ENCODE peak calls at places on chromosome 21, in six cellular contexts. O is A549, H is K562, D is HepG2, X is SK-N-SH, Z is GM12878. M is an unnamed sample.

GRCh38 chr21:38669186-38669585 is 136.5 kb upstream of the ETS2 start:
- DNase-seq in D (peak), Z (no peak), X (peak), O (peak), H (peak), M (no peak)

GRCh38 chr21:25133939-25134338 is 473.3 kb downstream of the MRPL39 start:
- DNase-seq in O (no peak), Z (no peak), H (no peak), X (no peak), D (no peak), M (no peak)

GRCh38 chr21:18759267-18759666 is 355.7 kb upstream of the TMPRSS15 start:
- DNase-seq in O (no peak), X (no peak), Z (no peak), D (no peak), H (no peak), M (no peak)

GRCh38 chr21:33230518-33231324 is 983 bp downstream of the IFNAR2 start:
- DNase-seq in O (peak), X (peak), Z (no peak), H (peak), D (peak), M (no peak)

GRCh38 chr21:40278345-40278744 is 411.1 kb downstream of the PCP4 start:
- DNase-seq in X (no peak), Z (no peak), O (no peak), H (no peak), D (no peak), M (no peak)

GRCh38 chr21:29430030-29430429 is 131.3 kb downstream of the BACH1 start:
- DNase-seq in D (no peak), O (no peak), Z (no peak), H (no peak), X (no peak), M (no peak)

GRCh38 chr21:19122371-19122770 is 718.8 kb upstream of the TMPRSS15 start:
- DNase-seq in D (no peak), O (no peak), Z (no peak), H (no peak), X (no peak), M (no peak)

GRCh38 chr21:15415541-15416261 is 314.1 kb upstream of the USP25 start:
- DNase-seq in D (peak), Z (no peak), X (no peak), O (no peak), H (no peak), M (no peak)

GRCh38 chr21:30083120-30083945 is 83.3 kb downstream of the CLDN17 start:
- DNase-seq in X (no peak), D (no peak), H (no peak), Z (no peak), O (no peak), M (no peak)

GRCh38 chr21:44353200-44353970 is at the start of gene TRPM2:
- DNase-seq in H (no peak), Z (no peak), D (no peak), O (no peak), X (no peak), M (no peak)

GRCh38 chr21:37367758-37368535 is 1.4 kb downstream of the DYRK1A start:
- DNase-seq in X (peak), O (no peak), H (peak), Z (no peak), D (no peak), M (no peak)

GRCh38 chr21:14120091-14120734 is 90.5 kb downstream of the LIPI start:
- DNase-seq in H (peak), D (peak), X (peak), Z (peak), O (peak), M (no peak)

GRCh38 chr21:37266515-37267221 is 466 bp downstream of the VPS26C start:
- DNase-seq in H (peak), Z (no peak), D (peak), O (peak), X (peak), M (no peak)

GRCh38 chr21:38887750-38888149 is 82.0 kb downstream of the ETS2 start:
- DNase-seq in D (no peak), Z (no peak), O (no peak), H (no peak), X (no peak), M (no peak)

GRCh38 chr21:37862536-37862935 is 53.7 kb downstream of the KCNJ6 start:
- DNase-seq in H (no peak), X (peak), O (peak), D (no peak), Z (no peak), M (no peak)

GRCh38 chr21:32940079-32941014 is 85.4 kb upstream of the OLIG2 start:
- DNase-seq in X (peak), H (peak), Z (no peak), O (peak), D (peak), M (peak)

GRCh38 chr21:44294391-44295162 is 5.3 kb upstream of the PFKL start:
- DNase-seq in H (no peak), X (no peak), O (no peak), Z (no peak), D (no peak), M (no peak)

GRCh38 chr21:44800971-44801467 is 601 bp downstream of the UBE2G2 start:
- DNase-seq in H (peak), Z (no peak), X (peak), O (peak), D (peak), M (peak)

GRCh38 chr21:39197448-39197847 is 14.2 kb upstream of the PSMG1 start:
- DNase-seq in Z (no peak), D (no peak), O (no peak), X (no peak), H (no peak), M (no peak)

GRCh38 chr21:42027804-42028753 is 17.9 kb upstream of the ZBTB21 start:
- DNase-seq in O (no peak), X (no peak), D (no peak), H (no peak), Z (no peak), M (no peak)
- TF ChIP-seq MAX in O (no peak), X (no peak), D (no peak), H (no peak), Z (no peak), M (no peak)

DNA sequence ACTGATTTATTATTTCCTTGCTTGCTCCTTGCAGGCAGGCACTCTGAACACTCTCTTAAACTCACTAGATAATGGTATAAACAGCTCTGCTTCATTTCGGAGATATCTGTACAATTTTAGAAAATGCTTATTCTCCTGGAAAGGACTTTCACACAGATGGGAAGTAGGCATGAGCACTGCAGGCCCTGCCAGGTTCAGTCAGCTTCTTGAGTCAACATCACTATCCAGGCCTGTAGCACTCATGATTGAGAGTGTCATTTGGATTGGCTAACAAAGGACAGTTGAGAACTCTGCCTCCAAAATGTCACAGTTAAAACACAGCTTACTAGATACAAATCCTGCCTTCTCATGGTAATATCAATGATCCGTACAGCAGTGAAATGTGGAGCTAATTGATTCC is 181.9 kb downstream of the CYYR1 start:
- DNase-seq in D (no peak), X (no peak), O (peak), H (no peak), Z (no peak), M (no peak)
- TF ChIP-seq REST in D (no peak), X (no peak), O (no peak), H (no peak), Z (no peak), M (no peak)

DNA sequence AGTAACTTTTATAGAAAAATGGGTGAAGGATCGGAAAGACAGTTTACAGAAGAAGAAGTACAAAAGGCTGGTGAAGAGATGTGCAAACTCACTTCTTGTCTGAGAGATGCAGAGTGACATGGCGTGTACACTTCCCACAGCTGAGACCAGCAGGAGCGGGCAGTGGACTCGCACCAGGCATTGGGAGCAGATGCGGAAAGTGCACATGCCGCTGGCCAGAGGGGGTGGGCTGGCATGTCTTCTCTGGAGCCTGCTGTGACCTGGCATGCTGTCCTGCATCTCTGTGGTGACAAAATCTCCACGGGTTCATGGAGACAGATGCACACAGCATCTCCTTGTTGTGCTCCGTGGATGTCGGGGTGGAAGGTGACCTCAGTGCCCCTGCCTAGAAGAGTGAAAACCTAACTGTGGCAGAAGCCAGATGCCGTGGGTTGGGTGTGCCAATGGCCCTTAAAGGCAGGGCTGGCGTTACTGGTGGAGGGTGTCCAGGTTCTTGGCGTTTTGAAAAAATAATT is 128.6 kb upstream of the COL6A1 start:
- DNase-seq in X (no peak), H (no peak), O (no peak), D (no peak), Z (no peak), M (no peak)
- H3K4me3 ChIP-seq in X (no peak), H (no peak), O (no peak), D (no peak), Z (no peak), M (no peak)

GRCh38 chr21:42385619-42386018 is 10.2 kb downstream of the TMPRSS3 start:
- DNase-seq in X (no peak), D (peak), H (no peak), O (no peak), Z (no peak), M (no peak)
- TF ChIP-seq MAX in X (no peak), D (no peak), H (no peak), O (no peak), Z (no peak), M (no peak)

DNA sequence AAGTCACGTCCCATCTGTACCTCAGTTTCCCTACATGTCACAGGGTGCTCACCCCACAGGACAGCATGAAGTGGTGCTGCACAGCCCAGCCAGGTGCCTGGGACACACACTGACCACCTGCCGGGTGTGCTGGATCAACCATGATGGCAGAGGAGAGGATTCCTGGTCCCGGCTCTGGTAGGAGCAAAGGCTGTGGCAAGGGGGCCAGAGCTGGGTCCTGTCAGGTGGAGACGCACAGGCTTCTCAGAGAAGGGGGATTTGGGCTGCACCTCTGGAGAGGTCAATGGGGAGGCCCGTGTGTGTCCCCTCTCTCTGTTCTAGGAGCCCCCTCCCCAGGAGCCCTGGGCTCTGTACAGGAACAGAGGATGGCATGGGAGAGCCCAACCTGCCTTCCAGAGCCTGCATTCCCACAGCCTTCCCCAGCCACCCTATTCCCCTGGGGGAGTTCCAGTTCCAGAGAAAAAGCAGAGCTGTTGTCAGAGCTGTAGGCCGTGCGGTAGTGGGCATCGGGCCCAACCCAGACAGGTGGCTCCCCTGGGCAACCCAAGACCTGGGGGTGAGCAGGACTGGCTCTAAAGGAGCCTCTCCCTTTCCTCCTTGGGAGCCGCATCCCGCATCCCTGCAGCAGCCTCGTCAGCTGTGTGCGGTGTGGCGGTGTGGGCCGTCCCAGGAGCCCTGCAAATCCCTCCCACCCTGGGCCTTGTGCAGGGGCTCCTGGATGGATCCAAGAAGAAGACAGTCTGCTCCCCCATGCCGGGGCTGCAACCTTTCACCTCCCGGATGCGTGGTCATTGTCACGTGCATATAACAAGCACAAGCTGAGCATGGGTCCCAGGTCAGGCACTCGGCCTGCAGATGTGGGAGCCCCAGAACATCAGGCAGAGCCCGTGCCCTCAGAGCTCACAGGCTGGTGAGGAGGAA is 2.9 kb upstream of the TFF3 start:
- DNase-seq in D (no peak), H (no peak), X (no peak), Z (no peak), O (no peak), M (no peak)
- TF ChIP-seq REST in D (no peak), H (no peak), X (no peak), Z (no peak), O (no peak), M (no peak)

DNA sequence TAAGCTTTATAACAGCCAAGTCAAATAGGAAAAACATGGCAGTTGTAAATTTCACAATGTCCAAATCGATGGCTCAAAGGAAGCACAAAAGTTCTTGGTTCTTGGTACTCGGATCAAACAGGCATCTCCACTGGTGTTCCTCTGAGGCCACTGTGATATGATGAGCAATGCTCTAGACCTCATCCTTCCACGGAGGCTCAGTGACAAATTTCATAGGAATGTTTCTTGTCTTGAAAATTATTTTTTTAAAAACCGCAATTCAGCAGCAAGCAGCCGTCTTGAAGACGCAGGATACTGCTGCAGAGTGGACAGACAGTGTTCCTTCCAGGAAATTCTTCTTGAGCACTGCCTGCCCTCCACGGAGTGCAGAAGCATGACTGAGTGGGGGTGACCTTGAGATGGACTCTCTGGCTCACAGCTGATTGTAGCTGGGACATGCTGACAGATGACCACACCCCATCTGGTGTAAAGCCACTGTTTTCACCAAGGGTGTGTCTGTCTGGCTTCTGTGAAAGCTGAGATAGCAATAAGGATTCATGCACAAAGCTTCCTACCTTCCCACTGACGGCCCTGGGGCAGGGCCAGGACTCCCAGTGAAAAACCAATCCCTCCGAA is 61.9 kb downstream of the TIAM1 start:
- DNase-seq in D (no peak), Z (no peak), X (no peak), O (no peak), H (peak), M (peak)
- H3K4me3 ChIP-seq in D (no peak), Z (no peak), X (no peak), O (no peak), H (no peak), M (peak)

GRCh38 chr21:28336299-28336698 is 656.4 kb downstream of the LTN1 start:
- DNase-seq in H (no peak), Z (no peak), X (peak), D (peak), O (peak), M (no peak)
- TF ChIP-seq MAX in H (no peak), Z (no peak), X (no peak), D (no peak), O (no peak), M (no peak)

GRCh38 chr21:46117586-46118304 is 19.8 kb downstream of the COL6A2 start:
- DNase-seq in Z (no peak), O (no peak), D (no peak), X (peak), H (no peak), M (no peak)

GRCh38 chr21:46118871-46119564 is 21.1 kb downstream of the COL6A2 start:
- DNase-seq in Z (no peak), D (no peak), H (no peak), X (peak), O (no peak), M (no peak)

GRCh38 chr21:46116846-46117585 is 19.1 kb downstream of the COL6A2 start:
- DNase-seq in X (peak), O (no peak), H (no peak), D (no peak), Z (no peak), M (no peak)

GRCh38 chr21:46119565-46120271 is 21.8 kb downstream of the COL6A2 start:
- DNase-seq in O (no peak), X (peak), Z (no peak), H (no peak), D (no peak), M (no peak)

GRCh38 chr21:46118305-46118870 is 20.5 kb downstream of the COL6A2 start:
- DNase-seq in X (peak), Z (no peak), H (no peak), O (no peak), D (no peak), M (no peak)
- TF ChIP-seq REST in X (no peak), Z (no peak), H (no peak), O (no peak), D (no peak), M (no peak)

GRCh38 chr21:35811115-35811806 is 249.1 kb downstream of the SETD4 start:
- DNase-seq in O (no peak), D (no peak), Z (no peak), X (no peak), H (no peak), M (no peak)
- H3K4me3 ChIP-seq in O (no peak), D (no peak), Z (no peak), X (no peak), H (no peak), M (no peak)

M was measured in HCT116.